ENCODE peak calls at places on chromosomes 12 and 14, in nine cellular contexts. R is adipocyte; J is fibroblast of the aortic adventitia; X is aorta; Q is thoracic aorta; F is CD8-positive, alpha-beta T cell; C is lower leg skin; T is transverse colon; Y is breast epithelium. L is an unnamed sample.

GRCh38 chr12:113327000-113327399 is 7.9 kb downstream of the SLC8B1 start:
- DNase-seq in T (no peak), R (no peak), C (no peak), J (peak; percentile 65), F (no peak), Y (no peak), Q (no peak), X (no peak), L (no peak)

GRCh38 chr12:96249196-96250118 is 55.3 kb downstream of the ELK3 start:
- DNase-seq in Y (no peak), J (peak; percentile 47), X (no peak), T (peak; percentile 37), C (peak; percentile 12), F (no peak), R (no peak), Q (no peak), L (no peak)

GRCh38 chr12:111759276-111759675 is 7.5 kb upstream of the ALDH2 start:
- DNase-seq in F (no peak), X (no peak), Y (no peak), R (no peak), J (no peak), C (no peak), T (no peak), Q (no peak), L (no peak)

GRCh38 chr12:114742363-114742762 is 58.4 kb upstream of the TBX3 start:
- DNase-seq in Q (no peak), R (no peak), X (no peak), F (no peak), C (no peak), Y (no peak), J (no peak), T (no peak), L (no peak)

GRCh38 chr14:105066285-105067071 is 1.2 kb upstream of the GPR132 start:
- DNase-seq in Q (no peak), X (no peak), J (no peak), F (no peak), T (no peak), C (no peak), Y (no peak), R (no peak), L (peak; percentile 54)

GRCh38 chr14:89296281-89296745 is 120.7 kb downstream of the FOXN3 start:
- DNase-seq in J (no peak), F (no peak), X (no peak), Y (no peak), C (no peak), R (no peak), T (no peak), Q (no peak), L (no peak)

GRCh38 chr12:91985002-91985767 is 160.5 kb downstream of the BTG1 start:
- DNase-seq in F (no peak), Y (no peak), R (peak; percentile 28), Q (no peak), T (no peak), J (peak; percentile 37), C (no peak), X (no peak), L (no peak)

GRCh38 chr12:131135311-131135785 is 181.6 kb downstream of the ADGRD1 start:
- DNase-seq in Q (no peak), T (no peak), J (no peak), Y (no peak), X (no peak), C (no peak), R (no peak), F (no peak), L (no peak)

GRCh38 chr14:46063872-46064271 is 587.7 kb downstream of the RPL10L start:
- DNase-seq in C (no peak), Q (no peak), F (no peak), Y (no peak), X (no peak), J (no peak), R (no peak), T (no peak), L (no peak)

GRCh38 chr12:92369643-92370042 is 224.0 kb upstream of the BTG1 start:
- DNase-seq in R (peak; percentile 59), Q (no peak), Y (no peak), C (no peak), F (no peak), X (no peak), J (peak; percentile 78), T (no peak), L (no peak)

GRCh38 chr12:13404111-13404628 is 207.6 kb downstream of the EMP1 start:
- DNase-seq in R (no peak), C (no peak), Q (no peak), J (no peak), F (no peak), Y (no peak), X (no peak), T (no peak), L (no peak)

GRCh38 chr14:51849095-51849494 is 11.3 kb upstream of the GNG2 start:
- DNase-seq in T (no peak), F (no peak), C (no peak), J (no peak), R (no peak), Y (no peak), Q (no peak), X (no peak), L (no peak)

GRCh38 chr12:43112101-43112661 is 439.8 kb downstream of the ADAMTS20 start:
- DNase-seq in Q (no peak), C (no peak), T (no peak), Y (no peak), R (no peak), X (no peak), J (peak; percentile 70), F (no peak), L (no peak)
- H3K4me3 ChIP-seq in Q (no peak overlapping the region), C (no peak overlapping the region), T (no peak overlapping the region), Y (no peak overlapping the region), R (peak overlapping the region; percentile 14), X (no peak overlapping the region), J (no peak overlapping the region), F (no peak overlapping the region), L (no peak overlapping the region)

GRCh38 chr12:40559865-40560264 is 132.4 kb upstream of the CNTN1 start:
- DNase-seq in Q (no peak), Y (no peak), C (no peak), R (no peak), T (no peak), F (no peak), X (no peak), J (no peak), L (no peak)
- H3K4me3 ChIP-seq in Q (no peak overlapping the region), Y (no peak overlapping the region), C (no peak overlapping the region), R (no peak overlapping the region), T (no peak overlapping the region), F (no peak overlapping the region), X (no peak overlapping the region), J (no peak overlapping the region), L (no peak overlapping the region)

DNA sequence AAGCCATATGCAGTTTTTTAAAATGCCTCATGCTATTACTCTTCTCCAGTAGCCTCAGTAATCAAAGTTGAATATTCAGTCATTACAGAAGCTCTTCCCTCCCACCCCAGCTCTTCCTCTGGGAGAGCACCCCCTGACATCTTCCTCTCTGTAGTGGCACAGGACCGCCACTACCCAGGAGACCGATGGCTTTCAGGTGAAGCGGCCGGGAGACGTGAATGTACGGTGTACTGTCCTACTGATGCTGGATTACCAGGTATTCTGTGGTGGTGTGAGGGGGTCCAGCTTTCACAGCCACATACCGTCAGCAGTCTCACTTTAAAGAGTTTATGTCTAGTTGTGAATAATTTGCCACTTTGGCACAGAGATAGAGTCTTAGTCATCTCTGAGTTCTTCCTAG is 4.6 kb downstream of the SMARCD1 start:
- DNase-seq in F (no peak), T (no peak), J (no peak), X (no peak), R (no peak), Y (no peak), Q (no peak), C (no peak), L (no peak)
- H3K4me3 ChIP-seq in F (no peak overlapping the region), T (no peak overlapping the region), J (no peak overlapping the region), X (no peak overlapping the region), R (no peak overlapping the region), Y (no peak overlapping the region), Q (no peak overlapping the region), C (no peak overlapping the region), L (no peak overlapping the region)

GRCh38 chr14:50061664-50062437 is 54.5 kb downstream of the VCPKMT start:
- DNase-seq in F (peak; percentile 76), C (no peak), Q (no peak), Y (no peak), R (peak; percentile 48), T (peak; percentile 79), J (peak; percentile 16), X (peak; percentile 72), L (peak; percentile 88)

GRCh38 chr14:50062438-50063039 is 53.8 kb downstream of the VCPKMT start:
- DNase-seq in Y (no peak), R (peak; percentile 45), F (peak; percentile 83), X (no peak), T (peak; percentile 64), J (peak; percentile 62), Q (no peak), C (no peak), L (peak; percentile 71)

GRCh38 chr14:50059773-50060629 is 56.4 kb downstream of the VCPKMT start:
- DNase-seq in T (no peak), Q (no peak), R (no peak), C (no peak), Y (no peak), X (no peak), F (no peak), J (no peak), L (no peak)

GRCh38 chr14:50063876-50064420 is 52.4 kb downstream of the VCPKMT start:
- DNase-seq in R (no peak), F (no peak), T (no peak), J (no peak), C (no peak), Y (no peak), X (no peak), Q (no peak), L (peak; percentile 7)

DNA sequence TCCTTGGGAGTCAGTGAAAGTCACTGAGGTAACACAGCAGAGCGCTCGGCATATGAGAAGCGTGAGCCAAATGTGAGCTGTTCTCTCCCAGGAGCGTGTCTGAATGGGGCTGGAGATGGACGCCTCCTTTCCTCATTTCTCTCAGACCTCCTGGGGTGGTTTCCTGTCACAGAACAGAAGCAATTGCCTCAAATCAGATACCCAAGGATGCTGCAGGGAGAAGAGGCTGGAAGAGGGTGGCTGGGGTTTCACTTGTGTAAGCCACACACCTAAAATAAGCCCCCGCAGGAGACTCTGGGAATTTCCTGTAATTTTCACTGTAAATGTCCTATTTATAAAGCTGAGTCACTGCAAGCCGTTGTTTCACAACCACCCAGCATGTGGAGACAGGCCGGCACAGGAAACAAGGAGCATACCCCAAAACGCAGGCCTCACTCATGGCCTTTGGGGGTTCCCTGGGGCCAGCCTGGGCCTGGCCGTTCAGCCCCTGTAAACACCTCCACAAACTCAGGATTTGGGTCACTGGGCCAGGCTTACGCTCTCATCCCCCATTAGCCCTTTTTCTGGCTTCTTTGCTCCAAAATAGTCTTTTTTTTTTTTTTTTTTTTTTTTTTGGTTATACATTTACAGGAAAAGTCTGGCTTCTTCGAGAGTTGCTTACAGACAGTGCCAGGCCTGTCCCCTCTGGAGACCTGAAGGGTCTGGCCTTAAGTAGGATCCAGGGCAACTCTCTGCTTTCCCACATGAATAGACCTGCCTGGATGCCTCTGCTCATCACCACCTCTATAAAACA is 55.3 kb downstream of the VCPKMT start:
- DNase-seq in R (peak; percentile 96), Y (peak; percentile 73), C (peak; percentile 76), F (peak; percentile 42), J (peak; percentile 96), T (peak; percentile 47), X (peak; percentile 75), Q (peak; percentile 82), L (no peak)
- H3K4me3 ChIP-seq in R (peak overlapping the region; percentile 62), Y (no peak overlapping the region), C (no peak overlapping the region), F (peak overlapping the region; percentile 36), J (peak overlapping the region; percentile 13), T (no peak overlapping the region), X (no peak overlapping the region), Q (peak overlapping the region; percentile 61), L (no peak overlapping the region)